ENCODE peak calls at places on chromosomes 12 and 14, in eight cellular contexts. M, T, C, L, R, U, F and G are unnamed samples.

GRCh38 chr12:110592078-110592477 is 9.0 kb upstream of the PPTC7 start:
- DNase-seq in M (no peak), T (no peak), C (no peak), L (no peak), R (no peak), U (no peak), F (no peak), G (no peak)

GRCh38 chr12:106985479-106985878 is 1.5 kb downstream of the MTERF2 start:
- DNase-seq in M (no peak), T (no peak), C (no peak), L (no peak), R (no peak), U (no peak), F (no peak), G (no peak)

GRCh38 chr14:24556756-24557155 is 19.3 kb downstream of the CTSG start:
- DNase-seq in M (no peak), T (no peak), C (no peak), L (no peak), R (peak), U (no peak), F (peak), G (no peak)

GRCh38 chr14:65431951-65432350 is 19.4 kb downstream of the FUT8 start:
- DNase-seq in M (no peak), T (no peak), C (no peak), L (no peak), R (peak), U (no peak), F (peak), G (no peak)

GRCh38 chr12:24902521-24903304 is 46.2 kb downstream of the BCAT1 start:
- DNase-seq in M (no peak), T (no peak), C (no peak), L (no peak), R (no peak), U (no peak), F (peak), G (no peak)

GRCh38 chr14:101497910-101498860 is 63.1 kb upstream of the DIO3 start:
- DNase-seq in M (no peak), T (peak), C (no peak), L (no peak), R (no peak), U (no peak), F (no peak), G (no peak)

GRCh38 chr12:40583743-40584142 is 108.5 kb upstream of the CNTN1 start:
- DNase-seq in M (no peak), T (no peak), C (no peak), L (no peak), R (no peak), U (no peak), F (no peak), G (no peak)

GRCh38 chr12:22084852-22085251 is 38.8 kb downstream of the CMAS start:
- DNase-seq in M (no peak), T (no peak), C (no peak), L (no peak), R (no peak), U (no peak), F (no peak), G (no peak)

GRCh38 chr14:74089251-74090020 is 4.7 kb downstream of the LIN52 start:
- DNase-seq in M (no peak), T (no peak), C (no peak), L (no peak), R (peak), U (no peak), F (no peak), G (no peak)